ENCODE peak calls at places on chromosome 9, in four cellular contexts. One of them, this sample, is unnamed.

GRCh38 chr9:133458643-133459312 is 1.0 kb upstream of the CACFD1 start:
- DNase-seq in astrocyte: no peak
- DNase-seq in GM23338: no peak
- DNase-seq in tibial artery: no peak
- DNase-seq in this sample: no peak

GRCh38 chr9:3370715-3371114 is 155.1 kb downstream of the RFX3 start:
- DNase-seq in GM23338: no peak
- DNase-seq in astrocyte: no peak
- DNase-seq in tibial artery: no peak
- DNase-seq in this sample: no peak

GRCh38 chr9:78781681-78782080 is 484.8 kb downstream of the PSAT1 start:
- DNase-seq in GM23338: no peak
- DNase-seq in tibial artery: no peak
- DNase-seq in astrocyte: peak; percentile 26
- DNase-seq in this sample: no peak

GRCh38 chr9:19660019-19660418 is 128.8 kb downstream of the SLC24A2 start:
- DNase-seq in GM23338: no peak
- DNase-seq in astrocyte: no peak
- DNase-seq in tibial artery: no peak
- DNase-seq in this sample: no peak

GRCh38 chr9:74078647-74079046 is 418.5 kb upstream of the RORB start:
- DNase-seq in astrocyte: peak; percentile 96
- DNase-seq in GM23338: no peak
- DNase-seq in tibial artery: no peak
- DNase-seq in this sample: no peak

GRCh38 chr9:93948456-93949072 is 6.6 kb downstream of the BARX1 start:
- DNase-seq in GM23338: peak; percentile 27
- DNase-seq in tibial artery: no peak
- DNase-seq in astrocyte: no peak
- DNase-seq in this sample: peak; percentile 60

GRCh38 chr9:123119566-123119965 is 86.1 kb downstream of the GPR21 start:
- DNase-seq in GM23338: no peak
- DNase-seq in astrocyte: peak; percentile 56
- DNase-seq in tibial artery: no peak
- DNase-seq in this sample: no peak

GRCh38 chr9:3848445-3849114 is 322.8 kb upstream of the RFX3 start:
- DNase-seq in GM23338: peak; percentile 78
- DNase-seq in astrocyte: no peak
- DNase-seq in tibial artery: no peak
- DNase-seq in this sample: peak; percentile 66

GRCh38 chr9:122102156-122102555 is 9.0 kb upstream of the TTLL11 start:
- DNase-seq in GM23338: no peak
- DNase-seq in tibial artery: peak; percentile 24
- DNase-seq in astrocyte: no peak
- DNase-seq in this sample: no peak

GRCh38 chr9:99103505-99103904 is 1.4 kb upstream of the TGFBR1 start:
- DNase-seq in GM23338: peak; percentile 39
- DNase-seq in astrocyte: no peak
- DNase-seq in tibial artery: no peak
- DNase-seq in this sample: peak; percentile 9

GRCh38 chr9:9670454-9670853 is 942.3 kb downstream of the PTPRD start:
- DNase-seq in tibial artery: no peak
- DNase-seq in astrocyte: no peak
- DNase-seq in GM23338: no peak
- DNase-seq in this sample: no peak

GRCh38 chr9:116008278-116008677 is 145.3 kb upstream of the PAPPA start:
- DNase-seq in tibial artery: no peak
- DNase-seq in GM23338: peak; percentile 1
- DNase-seq in astrocyte: peak; percentile 53
- DNase-seq in this sample: no peak

DNA sequence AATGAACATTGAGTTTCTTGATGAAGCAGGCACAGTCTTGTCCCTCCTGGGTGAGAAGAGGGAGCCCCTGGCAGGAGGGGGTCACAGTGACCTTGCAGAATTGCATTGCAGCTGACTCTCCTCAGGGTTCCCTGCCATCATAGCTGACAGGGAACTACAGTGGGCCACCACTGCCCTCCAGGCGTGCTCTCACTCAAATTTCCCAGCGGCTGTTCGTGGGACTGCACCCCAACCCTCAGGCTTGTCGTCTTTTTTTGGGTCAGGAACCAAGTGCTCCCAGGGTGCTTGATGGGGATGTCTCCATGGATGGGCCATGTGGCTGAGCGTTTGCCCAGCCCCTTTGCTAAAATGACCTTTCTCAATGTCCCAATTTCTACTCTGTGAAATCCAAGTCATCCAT is 215.8 kb downstream of the MELK start:
- DNase-seq in GM23338: peak; percentile 77
- DNase-seq in tibial artery: no peak
- DNase-seq in astrocyte: no peak
- DNase-seq in this sample: peak; percentile 44
- TF ChIP-seq CTCF in GM23338: peak; percentile 45
- TF ChIP-seq CTCF in tibial artery: no peak
- TF ChIP-seq CTCF in astrocyte: peak; percentile 13
- TF ChIP-seq CTCF in this sample: peak; percentile 39

DNA sequence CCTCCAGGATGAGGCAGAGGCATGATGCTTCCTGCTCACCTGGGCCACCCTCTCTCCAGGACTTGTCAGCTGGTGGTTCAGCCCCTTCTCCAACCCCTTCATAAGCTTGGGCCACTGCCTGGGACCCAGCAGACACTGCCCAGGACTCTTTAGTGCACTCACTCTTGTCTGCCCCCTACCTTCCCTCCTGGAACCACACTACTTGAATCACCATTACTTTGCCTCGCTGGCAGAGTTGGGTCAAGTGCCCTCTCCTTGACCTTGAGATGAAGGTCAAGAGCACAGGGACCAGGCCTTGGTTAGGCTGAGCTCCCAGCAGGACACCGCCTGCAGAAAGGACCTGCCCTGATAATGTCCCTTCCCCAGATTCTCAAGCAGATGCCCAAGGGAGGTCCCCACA is 8.5 kb upstream of the ENDOG start:
- DNase-seq in GM23338: peak; percentile 30
- DNase-seq in tibial artery: no peak
- DNase-seq in astrocyte: no peak
- DNase-seq in this sample: no peak
- TF ChIP-seq CTCF in GM23338: peak; percentile 42
- TF ChIP-seq CTCF in tibial artery: no peak
- TF ChIP-seq CTCF in astrocyte: no peak
- TF ChIP-seq CTCF in this sample: no peak

GRCh38 chr9:127406799-127407504 is 10.0 kb downstream of the SLC2A8 start:
- DNase-seq in astrocyte: no peak
- DNase-seq in tibial artery: no peak
- DNase-seq in GM23338: no peak
- DNase-seq in this sample: no peak

GRCh38 chr9:127404631-127405030 is 7.7 kb downstream of the SLC2A8 start:
- DNase-seq in astrocyte: no peak
- DNase-seq in tibial artery: no peak
- DNase-seq in GM23338: no peak
- DNase-seq in this sample: no peak

GRCh38 chr9:127403507-127404192 is 6.7 kb downstream of the SLC2A8 start:
- DNase-seq in GM23338: no peak
- DNase-seq in tibial artery: no peak
- DNase-seq in astrocyte: no peak
- DNase-seq in this sample: no peak

GRCh38 chr9:127407505-127407868 is 10.5 kb downstream of the SLC2A8 start:
- DNase-seq in astrocyte: no peak
- DNase-seq in tibial artery: no peak
- DNase-seq in GM23338: no peak
- DNase-seq in this sample: no peak

GRCh38 chr9:127405344-127406125 is 8.6 kb downstream of the SLC2A8 start:
- DNase-seq in GM23338: no peak
- DNase-seq in tibial artery: no peak
- DNase-seq in astrocyte: no peak
- DNase-seq in this sample: no peak
- TF ChIP-seq CTCF in GM23338: no peak
- TF ChIP-seq CTCF in tibial artery: no peak
- TF ChIP-seq CTCF in astrocyte: no peak
- TF ChIP-seq CTCF in this sample: no peak

GRCh38 chr9:131203438-131204219 is 72.7 kb downstream of the FAM78A start:
- DNase-seq in astrocyte: no peak
- DNase-seq in tibial artery: no peak
- DNase-seq in GM23338: peak; percentile 72
- DNase-seq in this sample: no peak
- TF ChIP-seq CTCF in astrocyte: peak; percentile 30
- TF ChIP-seq CTCF in tibial artery: no peak
- TF ChIP-seq CTCF in GM23338: peak; percentile 71
- TF ChIP-seq CTCF in this sample: no peak

DNA sequence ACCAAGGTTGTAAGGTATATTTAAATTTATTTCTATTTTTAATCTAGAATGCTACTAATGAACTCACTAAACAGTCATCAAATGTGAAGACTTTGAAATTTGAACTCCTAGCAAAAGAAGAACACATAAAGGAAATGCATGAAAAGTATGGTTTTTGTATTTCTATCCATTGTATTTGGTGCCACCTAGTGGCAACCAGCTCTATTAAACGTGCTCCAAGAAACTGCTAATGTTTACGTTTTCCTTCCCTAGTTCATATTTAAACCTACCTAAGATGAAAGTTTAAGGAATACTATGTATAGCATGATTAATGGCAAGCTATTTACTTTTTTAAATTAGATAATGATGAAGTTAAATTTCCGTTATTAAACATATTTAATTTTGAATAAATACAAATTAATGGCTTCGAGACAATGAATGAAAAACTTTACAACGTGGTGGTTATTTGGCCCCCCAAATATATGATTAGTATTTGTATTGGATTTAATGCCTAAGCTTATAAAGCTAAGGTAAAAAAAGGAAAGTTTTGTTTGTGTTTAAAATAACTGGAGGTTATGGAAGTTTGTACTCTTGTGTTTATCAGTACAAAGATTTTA is 115.9 kb upstream of the SH3GL2 start:
- DNase-seq in tibial artery: no peak
- DNase-seq in astrocyte: peak; percentile 16
- DNase-seq in GM23338: peak; percentile 78
- DNase-seq in this sample: peak; percentile 45
- TF ChIP-seq CTCF in tibial artery: peak; percentile 58
- TF ChIP-seq CTCF in astrocyte: peak; percentile 75
- TF ChIP-seq CTCF in GM23338: peak; percentile 73
- TF ChIP-seq CTCF in this sample: peak; percentile 86

DNA sequence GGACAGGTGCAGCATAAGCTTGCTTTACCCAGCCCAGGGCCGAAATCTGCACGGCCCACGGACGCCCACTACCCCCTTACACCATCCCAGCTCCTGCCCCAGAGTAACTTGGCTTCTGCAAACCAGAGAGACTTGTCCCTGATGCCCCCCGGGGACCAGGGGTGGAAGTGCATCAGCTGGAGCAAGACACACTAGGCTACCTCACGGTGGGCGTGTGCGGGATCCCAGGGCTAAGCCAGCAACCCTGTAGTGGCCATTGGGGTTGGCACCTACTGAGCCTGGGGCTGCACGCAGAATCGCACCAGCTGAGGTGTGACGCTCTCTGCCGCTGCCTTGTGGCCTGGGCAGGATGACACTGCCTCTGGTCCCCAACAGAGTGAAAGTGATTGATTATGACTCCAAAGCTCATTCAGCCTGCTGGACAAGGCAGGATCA is 6.1 kb upstream of the ZNF79 start:
- DNase-seq in astrocyte: no peak
- DNase-seq in tibial artery: no peak
- DNase-seq in GM23338: peak; percentile 92
- DNase-seq in this sample: peak; percentile 32
- TF ChIP-seq CTCF in astrocyte: no peak
- TF ChIP-seq CTCF in tibial artery: peak; percentile 14
- TF ChIP-seq CTCF in GM23338: peak; percentile 70
- TF ChIP-seq CTCF in this sample: peak; percentile 7

DNA sequence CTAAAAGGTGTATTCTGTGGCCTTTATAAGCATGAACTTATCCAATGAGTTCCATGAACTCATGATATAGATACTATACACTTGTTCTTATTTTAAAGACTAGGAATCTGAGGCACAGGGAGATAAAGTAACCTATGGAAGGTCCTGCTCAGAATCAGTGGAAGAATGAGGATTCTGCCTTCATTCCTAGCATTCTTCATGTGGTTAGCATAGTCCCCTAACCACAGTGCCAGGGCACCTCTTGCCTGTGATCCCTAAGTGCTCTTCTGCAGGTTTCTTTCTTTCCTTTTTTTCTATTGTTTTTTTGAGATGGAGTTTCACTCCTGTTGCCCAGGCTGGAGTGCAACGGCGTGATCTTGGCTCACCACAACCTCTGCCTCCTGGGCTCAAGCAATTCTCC is 174.1 kb downstream of the C9orf152 start:
- DNase-seq in GM23338: peak; percentile 48
- DNase-seq in astrocyte: no peak
- DNase-seq in tibial artery: no peak
- DNase-seq in this sample: no peak
- TF ChIP-seq CTCF in GM23338: no peak
- TF ChIP-seq CTCF in astrocyte: no peak
- TF ChIP-seq CTCF in tibial artery: no peak
- TF ChIP-seq CTCF in this sample: no peak

DNA sequence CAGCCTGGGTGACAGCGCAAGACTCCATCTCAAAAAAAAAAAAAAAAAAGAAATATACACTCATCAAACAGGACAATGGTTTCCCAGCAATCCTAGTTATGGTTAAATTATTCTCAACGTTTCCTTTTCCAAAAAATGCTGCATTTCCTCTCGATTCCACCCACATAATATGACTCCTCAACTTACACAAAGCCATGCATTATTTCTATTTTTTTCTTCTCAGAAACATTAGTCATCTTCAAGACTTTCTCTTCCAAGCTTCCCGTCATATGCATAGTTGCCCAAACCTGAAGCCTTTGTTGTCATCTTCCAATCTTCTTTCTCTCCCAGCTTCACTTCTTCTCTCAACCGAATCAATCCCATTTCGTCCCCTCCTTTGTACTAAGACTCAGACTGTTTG is 61.4 kb upstream of the RANBP6 start:
- DNase-seq in GM23338: no peak
- DNase-seq in tibial artery: no peak
- DNase-seq in astrocyte: peak; percentile 51
- DNase-seq in this sample: no peak
- TF ChIP-seq CTCF in GM23338: no peak
- TF ChIP-seq CTCF in tibial artery: no peak
- TF ChIP-seq CTCF in astrocyte: no peak
- TF ChIP-seq CTCF in this sample: no peak

GRCh38 chr9:91884153-91884552 is 65.9 kb downstream of the ROR2 start:
- DNase-seq in astrocyte: no peak
- DNase-seq in tibial artery: no peak
- DNase-seq in GM23338: no peak
- DNase-seq in this sample: no peak

GRCh38 chr9:91880378-91880972 is 69.6 kb downstream of the ROR2 start:
- DNase-seq in astrocyte: no peak
- DNase-seq in GM23338: no peak
- DNase-seq in tibial artery: no peak
- DNase-seq in this sample: no peak

GRCh38 chr9:91883503-91883902 is 66.5 kb downstream of the ROR2 start:
- DNase-seq in GM23338: no peak
- DNase-seq in tibial artery: no peak
- DNase-seq in astrocyte: no peak
- DNase-seq in this sample: no peak

GRCh38 chr9:91884746-91885687 is 65.0 kb downstream of the ROR2 start:
- DNase-seq in tibial artery: no peak
- DNase-seq in GM23338: peak; percentile 78
- DNase-seq in astrocyte: peak; percentile 16
- DNase-seq in this sample: no peak

DNA sequence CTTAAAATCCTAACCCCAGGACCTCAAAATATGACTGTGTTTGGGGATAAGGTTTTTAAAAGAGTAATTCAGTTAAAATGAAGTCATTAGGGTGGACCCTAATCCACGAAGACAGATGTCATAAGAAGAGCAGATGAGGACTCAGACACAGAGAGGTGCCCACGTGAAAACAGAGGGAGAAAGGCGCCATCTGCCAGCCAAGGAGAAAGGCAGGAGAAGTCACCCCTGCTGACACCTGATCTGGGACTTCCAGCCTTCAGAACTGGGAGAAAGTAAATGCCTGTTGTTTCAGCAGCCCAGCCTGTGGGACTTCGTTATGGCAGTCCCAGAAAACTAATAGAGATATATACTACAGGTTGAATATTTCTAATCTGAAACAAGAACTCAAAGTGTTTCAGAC is 67.4 kb downstream of the ROR2 start:
- DNase-seq in tibial artery: no peak
- DNase-seq in GM23338: no peak
- DNase-seq in astrocyte: no peak
- DNase-seq in this sample: no peak
- TF ChIP-seq CTCF in tibial artery: no peak
- TF ChIP-seq CTCF in GM23338: peak; percentile 49
- TF ChIP-seq CTCF in astrocyte: no peak
- TF ChIP-seq CTCF in this sample: no peak

This sample was measured in nephron progenitor cell.